ENCODE peak calls at places on chromosome 1, in four cellular contexts. G is substantia nigra, T is Right ventricle myocardium superior, N is NCI-H1694 treated with DMSO at 0.1 percent for 48 hours. Z is an unnamed sample.

GRCh38 chr1:228471762-228472398 is 15.3 kb upstream of the RNF187 start:
- DNase-seq in G (no peak), T (no peak), N (peak; percentile 41), Z (no peak)

GRCh38 chr1:19361231-19362147 is 49.4 kb downstream of the SLC66A1 start:
- DNase-seq in G (no peak), T (peak; percentile 28), N (no peak), Z (no peak)

GRCh38 chr1:173400387-173400995 is 76.6 kb upstream of the PRDX6 start:
- DNase-seq in G (no peak), T (no peak), N (no peak), Z (no peak)

GRCh38 chr1:9201421-9202239 is 32.9 kb upstream of the H6PD start:
- DNase-seq in G (no peak), T (peak; percentile 55), N (no peak), Z (peak; percentile 71)

GRCh38 chr1:176795929-176796328 is 333.0 kb downstream of the PAPPA2 start:
- DNase-seq in G (no peak), T (no peak), N (no peak), Z (peak; percentile 72)

GRCh38 chr1:30446508-30446907 is 276.9 kb downstream of the MATN1 start:
- DNase-seq in G (no peak), T (no peak), N (no peak), Z (no peak)

GRCh38 chr1:244273845-244274619 is 177.7 kb downstream of the ADSS2 start:
- DNase-seq in G (peak; percentile 43), T (peak; percentile 66), N (peak; percentile 10), Z (peak; percentile 59)

GRCh38 chr1:54850737-54851136 is 36.3 kb downstream of the DHCR24 start:
- DNase-seq in G (no peak), T (no peak), N (no peak), Z (peak; percentile 27)

GRCh38 chr1:203351037-203351625 is at the start of gene FMOD:
- DNase-seq in G (no peak), T (peak; percentile 54), N (no peak), Z (peak; percentile 23)

GRCh38 chr1:147083919-147084272 is 88.4 kb downstream of the PRKAB2 start:
- DNase-seq in G (no peak), T (no peak), N (no peak), Z (no peak)

GRCh38 chr1:193308438-193308837 is 122.0 kb upstream of the B3GALT2 start:
- DNase-seq in G (no peak), T (no peak), N (no peak), Z (no peak)

GRCh38 chr1:30747028-30748008 is 10.3 kb downstream of the LAPTM5 start:
- DNase-seq in G (no peak), T (no peak), N (no peak), Z (no peak)

GRCh38 chr1:200699871-200700270 is 30.2 kb upstream of the DDX59 start:
- DNase-seq in G (no peak), T (no peak), N (no peak), Z (peak; percentile 75)

GRCh38 chr1:92826792-92827191 is 5.0 kb upstream of the RPL5 start:
- DNase-seq in G (no peak), T (no peak), N (no peak), Z (no peak)

GRCh38 chr1:180261030-180261429 is 31.0 kb downstream of the LHX4 start:
- DNase-seq in G (no peak), T (no peak), N (no peak), Z (no peak)